ENCODE peak calls at places on chromosomes 3 and 15, in six cellular contexts. One of them, this sample, is unnamed.
A peak's percentile ranks its signal among the peaks of the same experiment; 100 is the strongest.

GRCh38 chr3:120438971-120439370 is 11.8 kb downstream of the FSTL1 start:
- DNase-seq in cardiac muscle cell: peak; percentile 94
- DNase-seq in MM.1S: no peak
- DNase-seq in endothelial cell of umbilical vein: peak; percentile 95
- DNase-seq in naive thymus-derived CD4-positive, alpha-beta T cell: no peak
- DNase-seq in colonic mucosa: peak; percentile 69
- DNase-seq in this sample: no peak

GRCh38 chr15:60531811-60532210 is 52.9 kb upstream of the ICE2 start:
- DNase-seq in endothelial cell of umbilical vein: no peak
- DNase-seq in naive thymus-derived CD4-positive, alpha-beta T cell: no peak
- DNase-seq in cardiac muscle cell: no peak
- DNase-seq in colonic mucosa: no peak
- DNase-seq in MM.1S: no peak
- DNase-seq in this sample: no peak

GRCh38 chr15:83320404-83320803 is 35.9 kb upstream of the BNC1 start:
- DNase-seq in MM.1S: no peak
- DNase-seq in cardiac muscle cell: peak; percentile 95
- DNase-seq in endothelial cell of umbilical vein: no peak
- DNase-seq in colonic mucosa: no peak
- DNase-seq in naive thymus-derived CD4-positive, alpha-beta T cell: no peak
- DNase-seq in this sample: no peak

GRCh38 chr3:97719156-97719821 is 45.3 kb upstream of the ARL6 start:
- DNase-seq in colonic mucosa: peak; percentile 53
- DNase-seq in MM.1S: peak; percentile 79
- DNase-seq in naive thymus-derived CD4-positive, alpha-beta T cell: peak; percentile 49
- DNase-seq in cardiac muscle cell: peak; percentile 77
- DNase-seq in endothelial cell of umbilical vein: peak; percentile 77
- DNase-seq in this sample: peak; percentile 39

GRCh38 chr15:48675436-48675835 is 29.9 kb upstream of the FBN1 start:
- DNase-seq in cardiac muscle cell: no peak
- DNase-seq in endothelial cell of umbilical vein: no peak
- DNase-seq in naive thymus-derived CD4-positive, alpha-beta T cell: no peak
- DNase-seq in MM.1S: no peak
- DNase-seq in colonic mucosa: no peak
- DNase-seq in this sample: no peak

GRCh38 chr3:156750874-156751245 is 75.3 kb upstream of the LEKR1 start:
- DNase-seq in MM.1S: no peak
- DNase-seq in colonic mucosa: no peak
- DNase-seq in naive thymus-derived CD4-positive, alpha-beta T cell: no peak
- DNase-seq in endothelial cell of umbilical vein: no peak
- DNase-seq in cardiac muscle cell: peak; percentile 42
- DNase-seq in this sample: no peak

GRCh38 chr3:142866841-142867631 is 21.8 kb downstream of the PCOLCE2 start:
- DNase-seq in naive thymus-derived CD4-positive, alpha-beta T cell: no peak
- DNase-seq in endothelial cell of umbilical vein: no peak
- DNase-seq in colonic mucosa: no peak
- DNase-seq in MM.1S: peak; percentile 43
- DNase-seq in cardiac muscle cell: no peak
- DNase-seq in this sample: no peak

GRCh38 chr3:4953119-4953518 is 26.1 kb upstream of the BHLHE40 start:
- DNase-seq in MM.1S: no peak
- DNase-seq in cardiac muscle cell: no peak
- DNase-seq in naive thymus-derived CD4-positive, alpha-beta T cell: no peak
- DNase-seq in colonic mucosa: no peak
- DNase-seq in endothelial cell of umbilical vein: no peak
- DNase-seq in this sample: no peak

GRCh38 chr3:42500909-42501308 is 1.5 kb upstream of the VIPR1 start:
- DNase-seq in endothelial cell of umbilical vein: no peak
- DNase-seq in MM.1S: no peak
- DNase-seq in naive thymus-derived CD4-positive, alpha-beta T cell: no peak
- DNase-seq in cardiac muscle cell: no peak
- DNase-seq in colonic mucosa: no peak
- DNase-seq in this sample: no peak

GRCh38 chr3:66362541-66362941 is 138.3 kb downstream of the LRIG1 start:
- DNase-seq in cardiac muscle cell: peak; percentile 29
- DNase-seq in naive thymus-derived CD4-positive, alpha-beta T cell: no peak
- DNase-seq in MM.1S: no peak
- DNase-seq in colonic mucosa: no peak
- DNase-seq in endothelial cell of umbilical vein: peak; percentile 18
- DNase-seq in this sample: no peak

GRCh38 chr3:50542177-50543034 is 25.1 kb downstream of the C3orf18 start:
- DNase-seq in naive thymus-derived CD4-positive, alpha-beta T cell: peak; percentile 59
- DNase-seq in colonic mucosa: peak; percentile 77
- DNase-seq in MM.1S: peak; percentile 28
- DNase-seq in endothelial cell of umbilical vein: peak; percentile 63
- DNase-seq in cardiac muscle cell: peak; percentile 65
- DNase-seq in this sample: peak; percentile 59

GRCh38 chr3:135970500-135971116 is 5.1 kb downstream of the PPP2R3A start:
- DNase-seq in naive thymus-derived CD4-positive, alpha-beta T cell: no peak
- DNase-seq in cardiac muscle cell: peak; percentile 13
- DNase-seq in colonic mucosa: no peak
- DNase-seq in endothelial cell of umbilical vein: no peak
- DNase-seq in MM.1S: no peak
- DNase-seq in this sample: no peak

GRCh38 chr3:46186856-46187700 is 21.0 kb downstream of the CCR1 start:
- DNase-seq in MM.1S: peak; percentile 87
- DNase-seq in naive thymus-derived CD4-positive, alpha-beta T cell: no peak
- DNase-seq in cardiac muscle cell: no peak
- DNase-seq in endothelial cell of umbilical vein: no peak
- DNase-seq in colonic mucosa: no peak
- DNase-seq in this sample: no peak

GRCh38 chr15:53758412-53758811 is 1.1 kb downstream of the WDR72 start:
- DNase-seq in cardiac muscle cell: no peak
- DNase-seq in naive thymus-derived CD4-positive, alpha-beta T cell: no peak
- DNase-seq in endothelial cell of umbilical vein: no peak
- DNase-seq in MM.1S: no peak
- DNase-seq in colonic mucosa: no peak
- DNase-seq in this sample: no peak

GRCh38 chr3:109131276-109131675 is 5.2 kb upstream of the C3orf85 start:
- DNase-seq in MM.1S: no peak
- DNase-seq in naive thymus-derived CD4-positive, alpha-beta T cell: no peak
- DNase-seq in cardiac muscle cell: no peak
- DNase-seq in colonic mucosa: no peak
- DNase-seq in endothelial cell of umbilical vein: no peak
- DNase-seq in this sample: no peak

DNA sequence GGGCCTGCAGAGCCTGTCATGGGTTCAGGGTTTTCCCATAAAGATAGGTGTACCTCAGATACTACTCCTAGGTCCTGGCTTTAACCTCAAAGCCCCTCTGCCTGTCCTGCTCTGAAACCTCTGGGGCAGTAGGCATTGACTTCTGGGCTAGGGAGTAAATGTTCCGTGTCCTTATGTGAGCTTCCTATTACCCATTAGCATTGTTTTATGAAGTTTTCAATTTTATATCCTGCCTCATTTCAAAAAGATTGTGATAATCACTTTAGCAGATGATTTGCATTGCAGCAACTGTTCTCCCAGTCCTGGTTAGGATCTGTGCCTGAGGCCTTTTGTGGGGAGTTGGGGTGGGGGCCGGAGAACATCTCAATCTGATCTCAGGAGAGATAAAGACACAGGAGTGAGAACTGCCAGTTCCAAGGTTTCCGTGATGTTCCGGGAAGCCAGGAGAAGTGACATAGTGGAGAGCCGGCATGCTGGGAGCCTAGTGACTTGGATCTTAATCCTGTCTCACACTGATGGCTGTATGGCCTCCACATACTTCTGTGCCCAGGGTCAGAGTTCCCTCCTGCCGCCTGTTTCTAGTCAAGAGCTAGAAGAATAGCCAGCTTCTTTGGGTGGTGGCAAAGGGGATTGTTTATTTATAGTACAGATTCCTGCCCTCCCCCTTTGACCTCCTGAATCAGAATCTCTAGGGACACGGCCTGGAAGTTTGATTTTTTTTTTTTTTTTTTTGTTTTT is 10.6 kb downstream of the TPM1 start:
- DNase-seq in colonic mucosa: peak; percentile 59
- DNase-seq in cardiac muscle cell: peak; percentile 42
- DNase-seq in naive thymus-derived CD4-positive, alpha-beta T cell: no peak
- DNase-seq in MM.1S: no peak
- DNase-seq in endothelial cell of umbilical vein: peak; percentile 54
- DNase-seq in this sample: no peak
- H3K4me1 ChIP-seq in colonic mucosa: peaks cover 22% of the 10 kb centered on the region
- H3K4me1 ChIP-seq in cardiac muscle cell: peaks cover 64% of the 10 kb centered on the region
- H3K4me1 ChIP-seq in naive thymus-derived CD4-positive, alpha-beta T cell: peaks cover 11% of the 10 kb centered on the region
- H3K4me1 ChIP-seq in MM.1S: peaks cover 4% of the 10 kb centered on the region
- H3K4me1 ChIP-seq in endothelial cell of umbilical vein: peaks cover 60% of the 10 kb centered on the region
- H3K4me1 ChIP-seq in this sample: peaks cover 5% of the 10 kb centered on the region

GRCh38 chr3:10483686-10484345 is 21.6 kb downstream of the ATP2B2 start:
- DNase-seq in endothelial cell of umbilical vein: no peak
- DNase-seq in cardiac muscle cell: no peak
- DNase-seq in naive thymus-derived CD4-positive, alpha-beta T cell: no peak
- DNase-seq in colonic mucosa: no peak
- DNase-seq in MM.1S: no peak
- DNase-seq in this sample: no peak
- H3K4me3 ChIP-seq in endothelial cell of umbilical vein: no peak overlapping the region
- H3K4me3 ChIP-seq in cardiac muscle cell: no peak overlapping the region
- H3K4me3 ChIP-seq in naive thymus-derived CD4-positive, alpha-beta T cell: no peak overlapping the region
- H3K4me3 ChIP-seq in colonic mucosa: no peak overlapping the region
- H3K4me3 ChIP-seq in MM.1S: no peak overlapping the region
- H3K4me3 ChIP-seq in this sample: no peak overlapping the region

DNA sequence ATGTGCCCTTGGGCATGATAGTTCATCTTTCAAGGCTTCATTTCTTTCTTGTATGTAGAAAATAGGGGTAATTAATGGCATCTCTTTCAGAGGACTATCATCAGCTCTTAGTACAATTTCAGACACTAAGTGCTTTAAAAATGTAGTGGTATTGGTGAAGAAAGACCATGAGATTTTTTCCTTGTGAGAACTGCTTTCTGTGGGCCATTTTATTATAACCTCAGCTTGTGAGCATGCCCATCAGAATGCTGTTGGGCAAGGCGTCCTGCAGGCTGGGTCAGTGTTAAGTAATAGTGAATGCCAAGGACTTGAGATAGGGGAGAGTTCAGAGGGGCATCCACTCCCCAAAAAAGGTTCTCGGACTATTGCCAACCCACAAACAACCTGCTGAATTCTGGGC is 187.9 kb downstream of the GHSR start:
- DNase-seq in naive thymus-derived CD4-positive, alpha-beta T cell: no peak
- DNase-seq in colonic mucosa: no peak
- DNase-seq in cardiac muscle cell: peak; percentile 62
- DNase-seq in MM.1S: no peak
- DNase-seq in endothelial cell of umbilical vein: no peak
- DNase-seq in this sample: no peak
- H3K27ac ChIP-seq in naive thymus-derived CD4-positive, alpha-beta T cell: no peak overlapping the region
- H3K27ac ChIP-seq in colonic mucosa: no peak overlapping the region
- H3K27ac ChIP-seq in cardiac muscle cell: no peak overlapping the region
- H3K27ac ChIP-seq in MM.1S: no peak overlapping the region
- H3K27ac ChIP-seq in endothelial cell of umbilical vein: no peak overlapping the region
- H3K27ac ChIP-seq in this sample: no peak overlapping the region

GRCh38 chr3:12629560-12629959 is 34.4 kb downstream of the RAF1 start:
- DNase-seq in MM.1S: no peak
- DNase-seq in endothelial cell of umbilical vein: no peak
- DNase-seq in cardiac muscle cell: no peak
- DNase-seq in colonic mucosa: no peak
- DNase-seq in naive thymus-derived CD4-positive, alpha-beta T cell: no peak
- DNase-seq in this sample: no peak
- H3K4me1 ChIP-seq in MM.1S: peaks cover 36% of the 10 kb centered on the region
- H3K4me1 ChIP-seq in endothelial cell of umbilical vein: peaks cover 10% of the 10 kb centered on the region
- H3K4me1 ChIP-seq in cardiac muscle cell: peaks cover 21% of the 10 kb centered on the region
- H3K4me1 ChIP-seq in colonic mucosa: no peaks in the 10 kb centered on the region
- H3K4me1 ChIP-seq in naive thymus-derived CD4-positive, alpha-beta T cell: peaks cover 19% of the 10 kb centered on the region
- H3K4me1 ChIP-seq in this sample: peaks cover 44% of the 10 kb centered on the region

GRCh38 chr3:160678447-160678846 is 1.5 kb downstream of the ARL14 start:
- DNase-seq in colonic mucosa: peak; percentile 59
- DNase-seq in MM.1S: no peak
- DNase-seq in naive thymus-derived CD4-positive, alpha-beta T cell: no peak
- DNase-seq in endothelial cell of umbilical vein: peak; percentile 59
- DNase-seq in cardiac muscle cell: no peak
- DNase-seq in this sample: no peak
- H3K4me3 ChIP-seq in colonic mucosa: peak overlapping the region; percentile 42
- H3K4me3 ChIP-seq in MM.1S: no peak overlapping the region
- H3K4me3 ChIP-seq in naive thymus-derived CD4-positive, alpha-beta T cell: no peak overlapping the region
- H3K4me3 ChIP-seq in endothelial cell of umbilical vein: no peak overlapping the region
- H3K4me3 ChIP-seq in cardiac muscle cell: no peak overlapping the region
- H3K4me3 ChIP-seq in this sample: no peak overlapping the region

GRCh38 chr15:63945838-63946298 is 100.4 kb downstream of the DAPK2 start:
- DNase-seq in MM.1S: no peak
- DNase-seq in colonic mucosa: peak; percentile 22
- DNase-seq in cardiac muscle cell: no peak
- DNase-seq in naive thymus-derived CD4-positive, alpha-beta T cell: no peak
- DNase-seq in endothelial cell of umbilical vein: no peak
- DNase-seq in this sample: no peak
- H3K27ac ChIP-seq in MM.1S: no peak overlapping the region
- H3K27ac ChIP-seq in colonic mucosa: no peak overlapping the region
- H3K27ac ChIP-seq in cardiac muscle cell: no peak overlapping the region
- H3K27ac ChIP-seq in naive thymus-derived CD4-positive, alpha-beta T cell: no peak overlapping the region
- H3K27ac ChIP-seq in endothelial cell of umbilical vein: no peak overlapping the region
- H3K27ac ChIP-seq in this sample: no peak overlapping the region

This sample was measured in CD8-positive, alpha-beta memory T cell.